ENCODE peak calls at places on chromosomes 12 and 14, in six cellular contexts. One of them, this sample, is unnamed.

GRCh38 chr14:64266206-64266605 is 28.0 kb downstream of the ESR2 start:
- DNase-seq in astrocyte of the spinal cord: peak
- DNase-seq in astrocyte of the cerebellum: no peak
- DNase-seq in astrocyte: no peak
- DNase-seq in MM.1S: peak
- DNase-seq in CD8-positive, alpha-beta T cell: no peak
- DNase-seq in this sample: peak

GRCh38 chr14:24275524-24276139 is 4.2 kb upstream of the RABGGTA start:
- DNase-seq in astrocyte of the spinal cord: no peak
- DNase-seq in astrocyte of the cerebellum: no peak
- DNase-seq in astrocyte: no peak
- DNase-seq in MM.1S: no peak
- DNase-seq in CD8-positive, alpha-beta T cell: no peak
- DNase-seq in this sample: no peak

GRCh38 chr12:113174461-113175384 is 10.6 kb downstream of the DDX54 start:
- DNase-seq in astrocyte of the spinal cord: peak
- DNase-seq in astrocyte of the cerebellum: no peak
- DNase-seq in astrocyte: no peak
- DNase-seq in MM.1S: peak
- DNase-seq in CD8-positive, alpha-beta T cell: peak
- DNase-seq in this sample: no peak

GRCh38 chr12:19739195-19739776 is 300.0 kb downstream of the AEBP2 start:
- DNase-seq in astrocyte of the spinal cord: peak
- DNase-seq in astrocyte of the cerebellum: peak
- DNase-seq in astrocyte: peak
- DNase-seq in MM.1S: peak
- DNase-seq in CD8-positive, alpha-beta T cell: no peak
- DNase-seq in this sample: peak

GRCh38 chr12:66688836-66689439 is 10.1 kb upstream of the GRIP1 start:
- DNase-seq in astrocyte of the spinal cord: peak
- DNase-seq in astrocyte of the cerebellum: no peak
- DNase-seq in astrocyte: no peak
- DNase-seq in MM.1S: peak
- DNase-seq in CD8-positive, alpha-beta T cell: peak
- DNase-seq in this sample: peak

GRCh38 chr12:3718100-3718499 is 34.8 kb downstream of the CRACR2A start:
- DNase-seq in astrocyte of the spinal cord: no peak
- DNase-seq in astrocyte of the cerebellum: no peak
- DNase-seq in astrocyte: no peak
- DNase-seq in MM.1S: no peak
- DNase-seq in CD8-positive, alpha-beta T cell: no peak
- DNase-seq in this sample: no peak

GRCh38 chr14:87869619-87870583 is 123.1 kb downstream of the GALC start:
- DNase-seq in astrocyte of the spinal cord: peak
- DNase-seq in astrocyte of the cerebellum: peak
- DNase-seq in astrocyte: peak
- DNase-seq in MM.1S: no peak
- DNase-seq in CD8-positive, alpha-beta T cell: no peak
- DNase-seq in this sample: no peak

GRCh38 chr12:2925322-2925995 is 33.7 kb upstream of the TEAD4 start:
- DNase-seq in astrocyte of the spinal cord: no peak
- DNase-seq in astrocyte of the cerebellum: no peak
- DNase-seq in astrocyte: no peak
- DNase-seq in MM.1S: no peak
- DNase-seq in CD8-positive, alpha-beta T cell: no peak
- DNase-seq in this sample: no peak

GRCh38 chr14:92348154-92348553 is 25.2 kb downstream of the SLC24A4 start:
- DNase-seq in astrocyte of the spinal cord: no peak
- DNase-seq in astrocyte of the cerebellum: no peak
- DNase-seq in astrocyte: no peak
- DNase-seq in MM.1S: no peak
- DNase-seq in CD8-positive, alpha-beta T cell: no peak
- DNase-seq in this sample: no peak

GRCh38 chr14:33259764-33260163 is 321.1 kb downstream of the NPAS3 start:
- DNase-seq in astrocyte of the spinal cord: no peak
- DNase-seq in astrocyte of the cerebellum: no peak
- DNase-seq in astrocyte: no peak
- DNase-seq in MM.1S: no peak
- DNase-seq in CD8-positive, alpha-beta T cell: no peak
- DNase-seq in this sample: no peak

GRCh38 chr14:71414631-71415403 is 507.6 kb downstream of the PCNX1 start:
- DNase-seq in astrocyte of the spinal cord: peak
- DNase-seq in astrocyte of the cerebellum: no peak
- DNase-seq in astrocyte: peak
- DNase-seq in MM.1S: no peak
- DNase-seq in CD8-positive, alpha-beta T cell: no peak
- DNase-seq in this sample: no peak

GRCh38 chr12:118350908-118351592 is 21.7 kb downstream of the TAOK3 start:
- DNase-seq in astrocyte of the spinal cord: no peak
- DNase-seq in astrocyte of the cerebellum: no peak
- DNase-seq in astrocyte: no peak
- DNase-seq in MM.1S: no peak
- DNase-seq in CD8-positive, alpha-beta T cell: no peak
- DNase-seq in this sample: no peak

GRCh38 chr12:113862570-113863454 is 103.3 kb downstream of the RBM19 start:
- DNase-seq in astrocyte of the spinal cord: peak
- DNase-seq in astrocyte of the cerebellum: peak
- DNase-seq in astrocyte: peak
- DNase-seq in MM.1S: no peak
- DNase-seq in CD8-positive, alpha-beta T cell: no peak
- DNase-seq in this sample: no peak

GRCh38 chr14:59461891-59462290 is 3.3 kb downstream of the GPR135 start:
- DNase-seq in astrocyte of the spinal cord: no peak
- DNase-seq in astrocyte of the cerebellum: no peak
- DNase-seq in astrocyte: no peak
- DNase-seq in MM.1S: no peak
- DNase-seq in CD8-positive, alpha-beta T cell: no peak
- DNase-seq in this sample: no peak

GRCh38 chr14:65336191-65336591 is 76.3 kb upstream of the FUT8 start:
- DNase-seq in astrocyte of the spinal cord: peak
- DNase-seq in astrocyte of the cerebellum: no peak
- DNase-seq in astrocyte: peak
- DNase-seq in MM.1S: no peak
- DNase-seq in CD8-positive, alpha-beta T cell: peak
- DNase-seq in this sample: no peak

GRCh38 chr14:23436327-23437141 is 1.1 kb upstream of the MYH7 start:
- DNase-seq in astrocyte of the spinal cord: no peak
- DNase-seq in astrocyte of the cerebellum: no peak
- DNase-seq in astrocyte: no peak
- DNase-seq in MM.1S: no peak
- DNase-seq in CD8-positive, alpha-beta T cell: no peak
- DNase-seq in this sample: no peak

GRCh38 chr12:75414671-75415070 is 23.8 kb downstream of the GLIPR1L2 start:
- DNase-seq in astrocyte of the spinal cord: no peak
- DNase-seq in astrocyte of the cerebellum: no peak
- DNase-seq in astrocyte: peak
- DNase-seq in MM.1S: no peak
- DNase-seq in CD8-positive, alpha-beta T cell: no peak
- DNase-seq in this sample: no peak

GRCh38 chr14:80213602-80214001 is 2.3 kb upstream of the DIO2 start:
- DNase-seq in astrocyte of the spinal cord: peak
- DNase-seq in astrocyte of the cerebellum: no peak
- DNase-seq in astrocyte: peak
- DNase-seq in MM.1S: peak
- DNase-seq in CD8-positive, alpha-beta T cell: no peak
- DNase-seq in this sample: peak

GRCh38 chr12:27606986-27607385 is 83.0 kb downstream of the PPFIBP1 start:
- DNase-seq in astrocyte of the spinal cord: no peak
- DNase-seq in astrocyte of the cerebellum: no peak
- DNase-seq in astrocyte: no peak
- DNase-seq in MM.1S: no peak
- DNase-seq in CD8-positive, alpha-beta T cell: no peak
- DNase-seq in this sample: no peak

DNA sequence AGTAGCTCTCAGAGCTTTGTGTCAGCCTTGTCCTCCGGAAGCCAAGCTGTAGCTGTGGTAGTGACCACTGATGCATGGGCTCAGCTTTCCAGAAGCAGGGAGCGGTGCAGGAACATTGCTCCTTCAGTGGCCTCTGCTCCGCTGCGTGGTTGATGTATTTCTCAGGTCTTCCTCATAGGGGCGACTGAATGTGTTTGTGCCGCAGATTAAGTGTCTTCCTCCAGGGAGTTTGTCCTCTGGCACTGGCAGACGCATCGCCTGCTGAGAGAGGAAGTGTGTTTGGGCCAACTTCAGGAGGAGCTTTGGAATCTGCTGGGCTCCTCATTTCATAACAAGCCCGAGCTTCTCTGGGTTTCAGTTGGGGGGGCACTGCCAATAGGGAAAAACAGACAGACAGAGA is 69.2 kb upstream of the PRIMA1 start:
- DNase-seq in astrocyte of the spinal cord: no peak
- DNase-seq in astrocyte of the cerebellum: no peak
- DNase-seq in astrocyte: no peak
- DNase-seq in MM.1S: no peak
- DNase-seq in CD8-positive, alpha-beta T cell: no peak
- DNase-seq in this sample: no peak
- TF ChIP-seq CTCF in astrocyte of the spinal cord: no peak
- TF ChIP-seq CTCF in astrocyte of the cerebellum: no peak
- TF ChIP-seq CTCF in astrocyte: no peak
- TF ChIP-seq CTCF in MM.1S: no peak
- TF ChIP-seq CTCF in CD8-positive, alpha-beta T cell: no peak
- TF ChIP-seq CTCF in this sample: no peak

GRCh38 chr14:50530358-50530757 is 2.0 kb downstream of the MAP4K5 start:
- DNase-seq in astrocyte of the spinal cord: peak
- DNase-seq in astrocyte of the cerebellum: no peak
- DNase-seq in astrocyte: peak
- DNase-seq in MM.1S: no peak
- DNase-seq in CD8-positive, alpha-beta T cell: no peak
- DNase-seq in this sample: no peak
- H3K4me3 ChIP-seq in astrocyte of the spinal cord: peak
- H3K4me3 ChIP-seq in astrocyte of the cerebellum: peak
- H3K4me3 ChIP-seq in astrocyte: peak
- H3K4me3 ChIP-seq in MM.1S: no peak
- H3K4me3 ChIP-seq in CD8-positive, alpha-beta T cell: no peak
- H3K4me3 ChIP-seq in this sample: no peak

GRCh38 chr12:106495354-106495965 is 87.3 kb upstream of the RFX4 start:
- DNase-seq in astrocyte of the spinal cord: no peak
- DNase-seq in astrocyte of the cerebellum: no peak
- DNase-seq in astrocyte: no peak
- DNase-seq in MM.1S: no peak
- DNase-seq in CD8-positive, alpha-beta T cell: no peak
- DNase-seq in this sample: no peak
- TF ChIP-seq CTCF in astrocyte of the spinal cord: no peak
- TF ChIP-seq CTCF in astrocyte of the cerebellum: no peak
- TF ChIP-seq CTCF in astrocyte: no peak
- TF ChIP-seq CTCF in MM.1S: no peak
- TF ChIP-seq CTCF in CD8-positive, alpha-beta T cell: no peak
- TF ChIP-seq CTCF in this sample: no peak

GRCh38 chr12:121059031-121059898 is 20.2 kb upstream of the OASL start:
- DNase-seq in astrocyte of the spinal cord: no peak
- DNase-seq in astrocyte of the cerebellum: no peak
- DNase-seq in astrocyte: no peak
- DNase-seq in MM.1S: no peak
- DNase-seq in CD8-positive, alpha-beta T cell: no peak
- DNase-seq in this sample: no peak

GRCh38 chr12:121062391-121063045 is 23.5 kb upstream of the OASL start:
- DNase-seq in astrocyte of the spinal cord: no peak
- DNase-seq in astrocyte of the cerebellum: no peak
- DNase-seq in astrocyte: no peak
- DNase-seq in MM.1S: no peak
- DNase-seq in CD8-positive, alpha-beta T cell: no peak
- DNase-seq in this sample: no peak

GRCh38 chr12:121061831-121062230 is 22.8 kb upstream of the OASL start:
- DNase-seq in astrocyte of the spinal cord: no peak
- DNase-seq in astrocyte of the cerebellum: no peak
- DNase-seq in astrocyte: no peak
- DNase-seq in MM.1S: no peak
- DNase-seq in CD8-positive, alpha-beta T cell: no peak
- DNase-seq in this sample: no peak

GRCh38 chr12:121057794-121058193 is 18.7 kb upstream of the OASL start:
- DNase-seq in astrocyte of the spinal cord: no peak
- DNase-seq in astrocyte of the cerebellum: no peak
- DNase-seq in astrocyte: no peak
- DNase-seq in MM.1S: no peak
- DNase-seq in CD8-positive, alpha-beta T cell: no peak
- DNase-seq in this sample: no peak

DNA sequence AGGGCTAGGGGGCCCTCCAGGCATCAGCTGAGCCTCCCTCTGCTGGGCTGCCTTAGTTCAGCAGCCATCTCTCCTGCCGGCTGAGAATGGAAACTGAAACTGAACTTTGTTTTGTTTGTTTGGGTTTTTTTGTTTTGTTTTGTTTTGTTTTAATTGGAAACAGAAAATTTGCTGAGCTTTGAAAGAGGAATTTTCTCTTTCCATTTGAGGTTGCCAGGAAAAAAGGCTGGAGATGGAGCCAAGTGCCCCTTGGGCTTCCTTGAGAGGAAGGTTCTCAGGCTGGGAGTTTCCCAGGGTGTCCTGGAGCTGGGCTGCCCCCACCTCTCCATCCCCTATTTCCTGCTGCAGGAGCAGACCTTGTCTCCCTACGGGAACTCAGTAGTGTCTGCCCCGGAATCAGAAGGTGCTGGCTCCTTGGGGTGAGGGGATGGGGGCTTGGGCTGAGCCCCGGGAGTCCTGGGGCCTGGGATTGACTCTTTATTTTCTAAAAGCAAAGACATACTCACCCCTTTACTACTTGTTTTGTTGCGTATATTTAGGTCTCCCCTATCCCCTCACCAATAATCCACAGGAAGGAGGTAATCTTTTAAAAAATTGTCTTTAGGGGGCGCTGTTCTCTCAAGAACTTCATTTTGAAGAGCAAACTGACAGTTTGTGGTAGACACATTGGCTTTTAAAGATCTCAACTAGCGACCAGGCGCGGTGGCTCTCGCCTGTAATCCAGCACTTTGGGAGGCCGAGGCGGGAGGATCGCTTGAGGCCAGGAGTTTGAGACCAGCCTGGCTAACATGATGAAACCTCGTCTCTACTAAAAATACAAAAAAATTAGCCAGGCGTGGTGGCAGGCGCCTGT is 21.3 kb upstream of the OASL start:
- DNase-seq in astrocyte of the spinal cord: peak
- DNase-seq in astrocyte of the cerebellum: no peak
- DNase-seq in astrocyte: no peak
- DNase-seq in MM.1S: peak
- DNase-seq in CD8-positive, alpha-beta T cell: peak
- DNase-seq in this sample: peak
- H3K4me3 ChIP-seq in astrocyte of the spinal cord: peak
- H3K4me3 ChIP-seq in astrocyte of the cerebellum: no peak
- H3K4me3 ChIP-seq in astrocyte: no peak
- H3K4me3 ChIP-seq in MM.1S: peak
- H3K4me3 ChIP-seq in CD8-positive, alpha-beta T cell: peak
- H3K4me3 ChIP-seq in this sample: peak

DNA sequence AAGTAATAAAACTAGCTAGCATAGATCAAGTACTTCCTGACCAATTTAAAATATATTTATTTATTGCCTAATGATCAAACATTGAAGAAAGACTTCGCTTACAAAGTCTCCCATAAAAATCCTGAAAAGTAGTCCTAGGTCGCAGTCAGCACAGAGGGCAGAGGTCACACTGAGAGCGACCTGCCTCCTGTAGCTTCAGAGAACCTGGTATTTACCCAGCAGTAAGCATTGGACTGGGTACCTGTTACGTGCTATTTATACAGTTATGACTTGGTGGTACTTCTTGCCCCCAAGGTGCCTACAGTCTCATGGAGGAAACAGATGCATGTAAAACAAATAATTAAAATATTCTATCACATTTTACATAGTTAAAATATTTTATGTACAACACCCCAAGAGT is 274.1 kb upstream of the G2E3 start:
- DNase-seq in astrocyte of the spinal cord: no peak
- DNase-seq in astrocyte of the cerebellum: no peak
- DNase-seq in astrocyte: no peak
- DNase-seq in MM.1S: no peak
- DNase-seq in CD8-positive, alpha-beta T cell: no peak
- DNase-seq in this sample: no peak
- TF ChIP-seq CTCF in astrocyte of the spinal cord: no peak
- TF ChIP-seq CTCF in astrocyte of the cerebellum: no peak
- TF ChIP-seq CTCF in astrocyte: no peak
- TF ChIP-seq CTCF in MM.1S: no peak
- TF ChIP-seq CTCF in CD8-positive, alpha-beta T cell: no peak
- TF ChIP-seq CTCF in this sample: no peak

GRCh38 chr12:22276313-22276712 is 58.2 kb downstream of the ST8SIA1 start:
- DNase-seq in astrocyte of the spinal cord: no peak
- DNase-seq in astrocyte of the cerebellum: no peak
- DNase-seq in astrocyte: no peak
- DNase-seq in MM.1S: no peak
- DNase-seq in CD8-positive, alpha-beta T cell: no peak
- DNase-seq in this sample: no peak
- H3K4me3 ChIP-seq in astrocyte of the spinal cord: no peak
- H3K4me3 ChIP-seq in astrocyte of the cerebellum: no peak
- H3K4me3 ChIP-seq in astrocyte: no peak
- H3K4me3 ChIP-seq in MM.1S: no peak
- H3K4me3 ChIP-seq in CD8-positive, alpha-beta T cell: no peak
- H3K4me3 ChIP-seq in this sample: no peak

This sample was measured in GM12864.